ENCODE peak calls at places on chromosomes 5 and 9, in seven cellular contexts. J is kidney; Q is heart right ventricle; S is ovary; L is brain microvascular endothelial cell; W is CD4-positive, alpha-beta T cell; O is substantia nigra. T is an unnamed sample.

GRCh38 chr5:32055891-32056866 is 117.9 kb downstream of the GOLPH3 start:
- DNase-seq in J (no peak), O (no peak), W (no peak), Q (no peak), L (no peak), S (no peak), T (no peak)

GRCh38 chr9:114115645-114116044 is 16.6 kb upstream of the KIF12 start:
- DNase-seq in Q (no peak), L (no peak), J (no peak), S (no peak), O (no peak), W (no peak), T (no peak)

GRCh38 chr5:174223355-174223754 is 177.8 kb downstream of the NSG2 start:
- DNase-seq in W (no peak), J (no peak), Q (no peak), S (no peak), O (no peak), L (no peak), T (no peak)

GRCh38 chr5:135127604-135128240 is 93.7 kb upstream of the PITX1 start:
- DNase-seq in S (no peak), O (no peak), Q (no peak), J (peak; percentile 61), W (no peak), L (peak; percentile 25), T (no peak)

GRCh38 chr5:38925154-38925925 is 79.5 kb downstream of the OSMR start:
- DNase-seq in O (no peak), L (peak; percentile 78), W (no peak), Q (no peak), J (no peak), S (no peak), T (no peak)

GRCh38 chr5:73592546-73592945 is 27.0 kb downstream of the UTP15 start:
- DNase-seq in W (no peak), O (no peak), S (no peak), Q (no peak), J (no peak), L (no peak), T (no peak)

GRCh38 chr5:132103380-132103951 is 29.9 kb downstream of the CSF2 start:
- DNase-seq in L (peak; percentile 93), J (peak; percentile 92), W (peak; percentile 55), Q (peak; percentile 76), O (no peak), S (peak; percentile 36), T (peak; percentile 89)

GRCh38 chr5:170986598-170986997 is 124.8 kb downstream of the RANBP17 start:
- DNase-seq in Q (no peak), W (no peak), O (no peak), S (no peak), J (no peak), L (no peak), T (no peak)

GRCh38 chr9:129273136-129273895 is 95.3 kb upstream of the IER5L start:
- DNase-seq in W (no peak), Q (peak; percentile 1), J (peak; percentile 22), S (peak; percentile 8), L (no peak), O (no peak), T (no peak)

GRCh38 chr5:11012295-11012694 is 251.3 kb upstream of the DAP start:
- DNase-seq in J (no peak), Q (peak; percentile 49), O (no peak), S (no peak), W (no peak), L (no peak), T (no peak)

GRCh38 chr5:108295588-108296368 is 86.1 kb downstream of the FBXL17 start:
- DNase-seq in O (no peak), W (no peak), Q (no peak), L (no peak), J (no peak), S (no peak), T (no peak)

GRCh38 chr5:59117320-59117719 is 534.4 kb downstream of the RAB3C start:
- DNase-seq in J (no peak), O (no peak), S (no peak), L (no peak), W (no peak), Q (no peak), T (no peak)

GRCh38 chr9:124503713-124504529 is 3.3 kb downstream of the NR5A1 start:
- DNase-seq in W (no peak), S (no peak), L (no peak), J (peak; percentile 54), Q (no peak), O (no peak), T (no peak)

GRCh38 chr9:122394265-122395242 is 23.7 kb downstream of the PTGS1 start:
- DNase-seq in J (no peak), S (peak; percentile 40), L (peak; percentile 53), Q (peak; percentile 59), O (no peak), W (no peak), T (peak; percentile 86)

GRCh38 chr9:109251080-109251775 is 69.6 kb downstream of the EPB41L4B start:
- DNase-seq in O (no peak), L (peak; percentile 63), J (no peak), S (peak; percentile 45), W (no peak), Q (no peak), T (no peak)

GRCh38 chr9:97390791-97391406 is 21.0 kb upstream of the TDRD7 start:
- DNase-seq in W (no peak), O (no peak), J (no peak), Q (no peak), L (no peak), S (no peak), T (no peak)

GRCh38 chr5:161857358-161857757 is 9.4 kb downstream of the GABRA1 start:
- DNase-seq in O (no peak), J (no peak), W (no peak), Q (no peak), L (no peak), S (no peak), T (no peak)

GRCh38 chr9:123998278-123998925 is 13.2 kb upstream of the LHX2 start:
- DNase-seq in Q (no peak), J (no peak), W (no peak), S (no peak), L (no peak), O (no peak), T (no peak)

GRCh38 chr5:52794519-52794918 is 6.8 kb downstream of the ITGA1 start:
- DNase-seq in Q (no peak), O (no peak), W (no peak), J (no peak), S (no peak), L (no peak), T (no peak)

DNA sequence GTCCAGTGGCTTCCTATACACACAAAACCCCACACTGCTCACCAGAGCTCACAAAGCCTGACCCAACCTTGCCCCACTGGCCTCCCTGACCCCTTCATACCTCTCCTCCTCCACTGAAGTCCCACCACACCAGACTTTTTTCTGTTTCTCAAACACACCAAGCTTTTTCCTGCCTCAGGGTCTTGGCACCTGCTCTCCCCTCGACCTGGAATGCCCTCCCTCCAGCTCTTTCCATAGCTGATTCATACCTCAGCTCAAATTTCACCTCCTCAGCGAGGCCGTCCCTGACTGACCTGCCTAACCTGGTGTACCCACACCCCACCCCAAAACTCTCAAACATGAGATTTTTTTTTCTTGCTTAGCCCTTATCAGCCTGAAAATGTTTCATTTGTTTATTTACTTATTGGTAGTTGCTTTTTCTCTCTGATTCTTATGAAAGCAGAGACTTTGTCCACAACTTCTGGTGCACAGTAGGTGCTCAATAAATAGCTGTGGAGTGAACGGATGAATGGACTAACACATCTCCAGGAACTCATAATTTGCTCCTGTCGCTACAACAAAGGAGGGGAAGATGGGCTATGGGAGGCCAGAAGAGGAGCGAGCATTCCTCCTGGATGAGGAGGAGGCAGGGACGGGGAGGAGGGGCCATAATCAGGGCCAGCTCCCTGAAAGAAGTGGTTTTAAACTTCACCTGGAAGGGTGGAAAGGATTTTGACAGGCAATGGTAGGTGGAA is 84.3 kb downstream of the SH3TC2 start:
- DNase-seq in S (no peak), J (no peak), W (no peak), O (no peak), Q (no peak), L (no peak), T (no peak)
- H3K27ac ChIP-seq in S (no peak overlapping the region), J (no peak overlapping the region), W (no peak overlapping the region), O (no peak overlapping the region), Q (no peak overlapping the region), L (no peak overlapping the region), T (no peak overlapping the region)

GRCh38 chr9:127185181-127185580 is 62.7 kb upstream of the ANGPTL2 start:
- DNase-seq in W (no peak), S (peak; percentile 20), L (no peak), Q (no peak), O (no peak), J (peak; percentile 35), T (no peak)

GRCh38 chr9:127186799-127187198 is 64.4 kb upstream of the ANGPTL2 start:
- DNase-seq in Q (no peak), L (no peak), J (no peak), O (no peak), S (no peak), W (no peak), T (no peak)

GRCh38 chr9:127184641-127185040 is 62.2 kb upstream of the ANGPTL2 start:
- DNase-seq in O (no peak), L (no peak), W (no peak), J (no peak), Q (no peak), S (no peak), T (no peak)

GRCh38 chr9:127187231-127187956 is 65.0 kb upstream of the ANGPTL2 start:
- DNase-seq in W (no peak), S (peak; percentile 91), Q (peak; percentile 61), J (peak; percentile 76), L (peak; percentile 97), O (no peak), T (peak; percentile 94)

DNA sequence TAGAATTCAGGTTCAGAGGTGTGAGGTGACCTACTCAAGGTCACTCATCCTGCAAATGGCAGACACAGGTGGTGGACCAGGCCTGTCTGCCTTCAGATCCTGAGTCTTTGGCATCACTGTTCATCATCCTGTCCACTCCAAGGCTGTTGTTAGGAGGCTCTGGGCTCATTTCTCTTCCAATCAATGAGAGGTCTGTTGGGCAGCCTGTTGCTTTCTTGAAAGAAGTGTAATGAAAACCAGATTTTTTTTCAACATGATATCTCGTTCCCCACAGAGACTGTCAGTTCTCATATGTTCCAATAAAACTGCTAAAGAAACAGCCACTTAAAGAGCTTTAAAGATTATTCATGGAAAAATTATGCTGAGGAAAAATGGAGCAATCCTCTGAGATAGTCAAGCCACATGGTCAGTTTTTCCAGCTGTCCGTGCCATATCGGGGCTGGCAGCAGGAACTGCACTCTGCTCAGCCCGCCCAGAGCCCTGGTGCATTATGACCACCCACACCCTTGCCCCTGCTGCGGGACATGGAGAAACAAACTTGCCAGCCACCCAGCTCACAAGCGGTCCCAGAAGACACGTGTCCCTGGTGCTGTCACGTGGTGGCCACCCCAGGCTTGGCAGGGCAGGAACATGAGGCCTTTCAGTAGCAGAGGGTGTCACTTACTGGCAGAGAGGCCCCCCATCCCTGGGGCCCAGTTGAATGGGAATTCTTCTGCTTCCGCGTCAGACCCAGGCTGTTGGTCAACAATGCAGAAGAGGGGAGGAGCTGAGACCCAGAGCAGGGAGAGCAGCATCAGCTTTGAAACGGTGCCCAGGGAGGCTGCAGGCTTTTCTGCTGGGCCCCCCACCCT is 63.7 kb upstream of the ANGPTL2 start:
- DNase-seq in J (peak; percentile 95), Q (peak; percentile 90), O (peak; percentile 78), S (peak; percentile 93), W (no peak), L (peak; percentile 45), T (peak; percentile 97)
- H3K27ac ChIP-seq in J (peak overlapping the region; percentile 93), Q (peak overlapping the region; percentile 89), O (peak overlapping the region; percentile 89), S (peak overlapping the region; percentile 91), W (no peak overlapping the region), L (peak overlapping the region; percentile 39), T (peak overlapping the region; percentile 93)

GRCh38 chr5:159341145-159341544 is 10.9 kb upstream of the IL12B start:
- DNase-seq in L (no peak), J (no peak), Q (no peak), W (no peak), O (no peak), S (no peak), T (no peak)
- H3K27ac ChIP-seq in L (no peak overlapping the region), J (no peak overlapping the region), Q (no peak overlapping the region), W (no peak overlapping the region), O (no peak overlapping the region), S (no peak overlapping the region), T (no peak overlapping the region)

GRCh38 chr5:149418910-149419531 is 39.9 kb upstream of the IL17B start:
- DNase-seq in S (no peak), W (no peak), O (no peak), Q (no peak), L (no peak), J (no peak), T (no peak)
- H3K27ac ChIP-seq in S (peak overlapping the region; percentile 79), W (no peak overlapping the region), O (no peak overlapping the region), Q (peak overlapping the region; percentile 99), L (peak overlapping the region; percentile 85), J (peak overlapping the region; percentile 32), T (peak overlapping the region; percentile 90)

T was measured in right atrium auricular region.